ENCODE peak calls at places on chromosomes 16 and 17, in six cellular contexts. One of them, this sample, is unnamed.

GRCh38 chr16:24525970-24526559 is 13.3 kb upstream of the RBBP6 start:
- DNase-seq in HTR-8/SVneo: peak
- DNase-seq in hippocampal formation: no peak
- DNase-seq in MV-4-11: no peak
- DNase-seq in kidney glomerular epithelial cell: no peak
- DNase-seq in B cell: no peak
- DNase-seq in this sample: no peak

GRCh38 chr16:68972720-68973119 is 129.4 kb downstream of the TANGO6 start:
- DNase-seq in B cell: no peak
- DNase-seq in kidney glomerular epithelial cell: peak
- DNase-seq in MV-4-11: no peak
- DNase-seq in HTR-8/SVneo: peak
- DNase-seq in hippocampal formation: no peak
- DNase-seq in this sample: no peak

GRCh38 chr17:44247346-44248219 is 20.4 kb downstream of the SLC4A1 start:
- DNase-seq in B cell: no peak
- DNase-seq in MV-4-11: no peak
- DNase-seq in HTR-8/SVneo: no peak
- DNase-seq in hippocampal formation: no peak
- DNase-seq in kidney glomerular epithelial cell: no peak
- DNase-seq in this sample: no peak

GRCh38 chr16:23823475-23824407 is 12.0 kb upstream of the PRKCB start:
- DNase-seq in hippocampal formation: no peak
- DNase-seq in B cell: no peak
- DNase-seq in HTR-8/SVneo: no peak
- DNase-seq in MV-4-11: no peak
- DNase-seq in kidney glomerular epithelial cell: peak
- DNase-seq in this sample: no peak

GRCh38 chr16:53129281-53130192 is 74.7 kb downstream of the CHD9 start:
- DNase-seq in B cell: no peak
- DNase-seq in MV-4-11: no peak
- DNase-seq in HTR-8/SVneo: no peak
- DNase-seq in hippocampal formation: no peak
- DNase-seq in kidney glomerular epithelial cell: no peak
- DNase-seq in this sample: no peak

GRCh38 chr16:49858200-49859129 is 2.6 kb upstream of the ZNF423 start:
- DNase-seq in hippocampal formation: peak
- DNase-seq in MV-4-11: no peak
- DNase-seq in kidney glomerular epithelial cell: no peak
- DNase-seq in B cell: peak
- DNase-seq in HTR-8/SVneo: no peak
- DNase-seq in this sample: no peak

GRCh38 chr16:47049901-47050583 is 76.6 kb upstream of the DNAJA2 start:
- DNase-seq in HTR-8/SVneo: no peak
- DNase-seq in kidney glomerular epithelial cell: no peak
- DNase-seq in hippocampal formation: no peak
- DNase-seq in MV-4-11: no peak
- DNase-seq in B cell: no peak
- DNase-seq in this sample: no peak

GRCh38 chr17:74815671-74816370 is 39.7 kb upstream of the NAT9 start:
- DNase-seq in B cell: no peak
- DNase-seq in hippocampal formation: no peak
- DNase-seq in MV-4-11: no peak
- DNase-seq in kidney glomerular epithelial cell: no peak
- DNase-seq in HTR-8/SVneo: no peak
- DNase-seq in this sample: no peak

GRCh38 chr17:82283208-82283749 is 9.8 kb upstream of the CSNK1D start:
- DNase-seq in HTR-8/SVneo: peak
- DNase-seq in MV-4-11: peak
- DNase-seq in B cell: no peak
- DNase-seq in kidney glomerular epithelial cell: peak
- DNase-seq in hippocampal formation: no peak
- DNase-seq in this sample: no peak

GRCh38 chr16:58931436-58931835 is 197.3 kb upstream of the GOT2 start:
- DNase-seq in kidney glomerular epithelial cell: no peak
- DNase-seq in HTR-8/SVneo: no peak
- DNase-seq in B cell: no peak
- DNase-seq in hippocampal formation: no peak
- DNase-seq in MV-4-11: no peak
- DNase-seq in this sample: no peak

GRCh38 chr17:78390241-78391050 is 12.0 kb downstream of the PGS1 start:
- DNase-seq in HTR-8/SVneo: peak
- DNase-seq in kidney glomerular epithelial cell: peak
- DNase-seq in B cell: no peak
- DNase-seq in MV-4-11: no peak
- DNase-seq in hippocampal formation: no peak
- DNase-seq in this sample: no peak

GRCh38 chr17:50301891-50302584 is 27.8 kb downstream of the TMEM92 start:
- DNase-seq in B cell: no peak
- DNase-seq in MV-4-11: peak
- DNase-seq in HTR-8/SVneo: no peak
- DNase-seq in kidney glomerular epithelial cell: no peak
- DNase-seq in hippocampal formation: no peak
- DNase-seq in this sample: peak

GRCh38 chr17:3788200-3788599 is 12.8 kb downstream of the ITGAE start:
- DNase-seq in MV-4-11: peak
- DNase-seq in B cell: no peak
- DNase-seq in hippocampal formation: no peak
- DNase-seq in HTR-8/SVneo: no peak
- DNase-seq in kidney glomerular epithelial cell: no peak
- DNase-seq in this sample: peak

GRCh38 chr16:54407596-54407995 is 121.0 kb upstream of the IRX3 start:
- DNase-seq in HTR-8/SVneo: no peak
- DNase-seq in MV-4-11: no peak
- DNase-seq in kidney glomerular epithelial cell: no peak
- DNase-seq in hippocampal formation: no peak
- DNase-seq in B cell: no peak
- DNase-seq in this sample: no peak

GRCh38 chr17:9240659-9241370 is 219.5 kb downstream of the NTN1 start:
- DNase-seq in MV-4-11: no peak
- DNase-seq in hippocampal formation: peak
- DNase-seq in kidney glomerular epithelial cell: no peak
- DNase-seq in HTR-8/SVneo: no peak
- DNase-seq in B cell: peak
- DNase-seq in this sample: no peak

GRCh38 chr16:87186876-87187533 is 130.2 kb downstream of the C16orf95 start:
- DNase-seq in B cell: no peak
- DNase-seq in MV-4-11: no peak
- DNase-seq in kidney glomerular epithelial cell: no peak
- DNase-seq in HTR-8/SVneo: no peak
- DNase-seq in hippocampal formation: no peak
- DNase-seq in this sample: no peak

GRCh38 chr16:86508947-86509758 is 1.2 kb upstream of the FOXF1 start:
- DNase-seq in HTR-8/SVneo: peak
- DNase-seq in B cell: peak
- DNase-seq in MV-4-11: peak
- DNase-seq in hippocampal formation: no peak
- DNase-seq in kidney glomerular epithelial cell: no peak
- DNase-seq in this sample: no peak

GRCh38 chr17:44320066-44320465 is 4.6 kb downstream of the SLC25A39 start:
- DNase-seq in MV-4-11: no peak
- DNase-seq in B cell: no peak
- DNase-seq in kidney glomerular epithelial cell: no peak
- DNase-seq in hippocampal formation: no peak
- DNase-seq in HTR-8/SVneo: no peak
- DNase-seq in this sample: no peak

GRCh38 chr16:73171901-73172619 is 124.1 kb upstream of the ZFHX3 start:
- DNase-seq in HTR-8/SVneo: no peak
- DNase-seq in hippocampal formation: no peak
- DNase-seq in B cell: no peak
- DNase-seq in kidney glomerular epithelial cell: no peak
- DNase-seq in MV-4-11: no peak
- DNase-seq in this sample: no peak

GRCh38 chr17:67390646-67391480 is 13.8 kb downstream of the PITPNC1 start:
- DNase-seq in B cell: no peak
- DNase-seq in MV-4-11: peak
- DNase-seq in kidney glomerular epithelial cell: peak
- DNase-seq in HTR-8/SVneo: peak
- DNase-seq in hippocampal formation: peak
- DNase-seq in this sample: no peak

GRCh38 chr17:46940692-46941404 is 17.9 kb downstream of the GOSR2 start:
- DNase-seq in kidney glomerular epithelial cell: peak
- DNase-seq in hippocampal formation: peak
- DNase-seq in HTR-8/SVneo: peak
- DNase-seq in B cell: peak
- DNase-seq in MV-4-11: peak
- DNase-seq in this sample: peak

GRCh38 chr16:87764600-87765472 is 950 bp downstream of the KLHDC4 start:
- DNase-seq in B cell: no peak
- DNase-seq in HTR-8/SVneo: no peak
- DNase-seq in kidney glomerular epithelial cell: no peak
- DNase-seq in MV-4-11: no peak
- DNase-seq in hippocampal formation: no peak
- DNase-seq in this sample: no peak

GRCh38 chr17:72687941-72688340 is 404.5 kb downstream of the SLC39A11 start:
- DNase-seq in kidney glomerular epithelial cell: no peak
- DNase-seq in hippocampal formation: no peak
- DNase-seq in HTR-8/SVneo: peak
- DNase-seq in B cell: no peak
- DNase-seq in MV-4-11: peak
- DNase-seq in this sample: no peak

GRCh38 chr16:79776243-79776884 is 175.8 kb upstream of the MAF start:
- DNase-seq in HTR-8/SVneo: no peak
- DNase-seq in B cell: no peak
- DNase-seq in hippocampal formation: no peak
- DNase-seq in kidney glomerular epithelial cell: no peak
- DNase-seq in MV-4-11: no peak
- DNase-seq in this sample: no peak

GRCh38 chr17:71530227-71530626 is 590.6 kb upstream of the SOX9 start:
- DNase-seq in HTR-8/SVneo: no peak
- DNase-seq in hippocampal formation: no peak
- DNase-seq in B cell: no peak
- DNase-seq in kidney glomerular epithelial cell: no peak
- DNase-seq in MV-4-11: no peak
- DNase-seq in this sample: no peak

This sample was measured in GF-D8.